ENCODE peak calls at places on chromosomes 1 and 21, in four cellular contexts. X is prostate gland, K is lung, P is foreskin fibroblast. D is an unnamed sample.

GRCh38 chr1:22527555-22528296 is 35.6 kb upstream of the EPHA8 start:
- DNase-seq in P (peak), K (no peak), X (no peak), D (no peak)

GRCh38 chr1:72186733-72187307 is 95.5 kb downstream of the NEGR1 start:
- DNase-seq in K (no peak), P (peak), X (no peak), D (peak)

GRCh38 chr1:108016451-108016920 is 51.5 kb upstream of the VAV3 start:
- DNase-seq in P (peak), K (no peak), X (no peak), D (peak)

GRCh38 chr1:241825581-241825980 is 22.4 kb upstream of the EXO1 start:
- DNase-seq in K (no peak), X (no peak), P (peak), D (peak)

GRCh38 chr1:53987880-53988279 is 30.1 kb downstream of the LDLRAD1 start:
- DNase-seq in P (peak), X (no peak), K (no peak), D (no peak)

GRCh38 chr1:64733576-64734288 is 11.1 kb upstream of the RAVER2 start:
- DNase-seq in P (no peak), X (no peak), K (no peak), D (peak)

GRCh38 chr1:243621973-243622372 is 228.1 kb downstream of the AKT3 start:
- DNase-seq in X (no peak), P (no peak), K (no peak), D (no peak)

GRCh38 chr1:184212649-184213314 is 161.3 kb downstream of the TSEN15 start:
- DNase-seq in X (no peak), K (peak), P (peak), D (peak)

GRCh38 chr1:110433803-110434202 is 17.1 kb upstream of the PROK1 start:
- DNase-seq in P (peak), K (peak), X (no peak), D (peak)

GRCh38 chr1:67159233-67159632 is 7.0 kb upstream of the IL23R start:
- DNase-seq in K (no peak), X (no peak), P (no peak), D (no peak)

GRCh38 chr1:62384276-62385005 is 52.4 kb upstream of the USP1 start:
- DNase-seq in K (no peak), X (no peak), P (peak), D (peak)

GRCh38 chr1:153538315-153538821 is 2.4 kb downstream of the S100A5 start:
- DNase-seq in P (peak), X (no peak), K (no peak), D (no peak)

GRCh38 chr1:58857673-58858343 is 74.0 kb upstream of the JUN start:
- DNase-seq in X (no peak), K (no peak), P (no peak), D (no peak)

GRCh38 chr1:92277105-92277504 is 21.7 kb downstream of the GLMN start:
- DNase-seq in P (peak), K (no peak), X (no peak), D (peak)

GRCh38 chr1:102897537-102897936 is 210.8 kb downstream of the COL11A1 start:
- DNase-seq in P (peak), X (no peak), K (no peak), D (peak)

GRCh38 chr1:2840036-2840809 is 38.7 kb upstream of the TTC34 start:
- DNase-seq in K (no peak), X (no peak), P (no peak), D (no peak)

GRCh38 chr1:238107322-238107721 is 216.6 kb upstream of the ZP4 start:
- DNase-seq in X (no peak), K (no peak), P (no peak), D (no peak)

GRCh38 chr1:152486400-152487006 is 24.1 kb upstream of the LCE5A start:
- DNase-seq in K (peak), P (no peak), X (no peak), D (no peak)

GRCh38 chr1:94321662-94322061 is 84.3 kb upstream of the ARHGAP29 start:
- DNase-seq in K (no peak), P (peak), X (peak), D (no peak)

GRCh38 chr1:242842094-242842493 is 317.6 kb upstream of the PLD5 start:
- DNase-seq in P (no peak), X (no peak), K (no peak), D (no peak)

GRCh38 chr21:44529503-44530125 is 10.4 kb downstream of the KRTAP10-1 start:
- DNase-seq in K (no peak), X (no peak), P (no peak), D (no peak)

GRCh38 chr21:42456457-42456856 is 39.6 kb downstream of the RSPH1 start:
- DNase-seq in K (no peak), X (no peak), P (no peak), D (peak)

GRCh38 chr1:238153939-238154338 is 263.2 kb upstream of the ZP4 start:
- DNase-seq in X (no peak), P (no peak), K (no peak), D (no peak)

GRCh38 chr1:100868364-100868995 is 26.2 kb downstream of the EXTL2 start:
- DNase-seq in K (no peak), P (peak), X (no peak), D (peak)

GRCh38 chr1:162019006-162019405 is 4.7 kb downstream of the OLFML2B start:
- DNase-seq in P (peak), X (no peak), K (no peak), D (peak)

GRCh38 chr1:29557066-29557465 is 320.7 kb downstream of the PTPRU start:
- DNase-seq in K (no peak), P (no peak), X (no peak), D (no peak)

DNA sequence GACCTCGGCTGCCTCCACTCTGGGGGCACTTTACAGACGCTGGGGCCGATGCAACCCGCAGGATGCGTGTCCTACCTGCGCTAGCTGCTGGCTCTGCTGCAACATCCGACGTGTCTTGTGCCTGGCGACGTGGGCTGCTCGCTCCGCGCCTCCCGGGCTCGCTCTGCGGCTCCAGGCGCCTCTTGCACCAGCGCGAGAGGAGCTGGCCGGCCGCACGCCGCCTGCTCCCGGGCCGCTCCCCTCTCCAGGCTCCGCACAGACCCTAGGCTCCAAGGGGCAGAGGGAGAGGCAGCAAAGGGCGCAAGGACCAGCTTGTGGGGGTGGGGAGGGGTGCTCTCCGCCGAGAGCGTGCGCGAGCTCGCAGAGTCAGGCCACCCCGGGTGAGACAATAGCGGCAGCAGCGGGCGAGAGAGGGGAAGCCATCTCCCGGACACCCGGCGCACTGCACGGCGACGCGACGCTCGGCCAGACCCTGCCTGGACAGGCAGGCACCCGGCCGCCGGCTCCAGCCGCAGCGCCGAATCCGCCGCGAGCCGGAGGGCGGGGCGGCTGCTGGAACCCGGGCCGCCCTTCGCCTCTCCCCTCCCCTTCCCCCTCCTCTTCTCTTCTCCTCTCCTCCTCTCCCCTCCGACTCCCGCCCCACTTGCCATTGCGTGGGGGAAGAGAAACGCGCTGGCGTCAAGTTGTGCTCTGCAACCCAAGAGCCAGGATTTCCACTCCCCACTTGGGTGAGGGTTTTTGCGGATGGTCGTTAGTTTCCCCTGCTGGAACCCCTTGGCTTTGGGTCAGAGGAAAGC is at the start of gene PIK3C2B:
- DNase-seq in P (peak), K (peak), X (peak), D (peak)
- TF ChIP-seq CTCF in P (peak), K (no peak), X (peak), D (peak)

GRCh38 chr1:186681136-186681535 is 913 bp upstream of the PTGS2 start:
- DNase-seq in X (no peak), P (peak), K (no peak), D (peak)
- H3K4me3 ChIP-seq in X (peak), P (peak), K (no peak), D (peak)

GRCh38 chr1:45687014-45687752 is 798 bp upstream of the TMEM69 start:
- DNase-seq in K (peak), P (peak), X (peak), D (peak)

GRCh38 chr1:45684402-45684801 is 1.9 kb downstream of the GPBP1L1 start:
- DNase-seq in K (no peak), X (no peak), P (no peak), D (no peak)

GRCh38 chr1:45687753-45688737 is at the start of gene TMEM69:
- DNase-seq in X (peak), K (peak), P (peak), D (peak)

GRCh38 chr1:45685308-45686080 is 839 bp downstream of the GPBP1L1 start:
- DNase-seq in P (peak), K (no peak), X (peak), D (peak)

DNA sequence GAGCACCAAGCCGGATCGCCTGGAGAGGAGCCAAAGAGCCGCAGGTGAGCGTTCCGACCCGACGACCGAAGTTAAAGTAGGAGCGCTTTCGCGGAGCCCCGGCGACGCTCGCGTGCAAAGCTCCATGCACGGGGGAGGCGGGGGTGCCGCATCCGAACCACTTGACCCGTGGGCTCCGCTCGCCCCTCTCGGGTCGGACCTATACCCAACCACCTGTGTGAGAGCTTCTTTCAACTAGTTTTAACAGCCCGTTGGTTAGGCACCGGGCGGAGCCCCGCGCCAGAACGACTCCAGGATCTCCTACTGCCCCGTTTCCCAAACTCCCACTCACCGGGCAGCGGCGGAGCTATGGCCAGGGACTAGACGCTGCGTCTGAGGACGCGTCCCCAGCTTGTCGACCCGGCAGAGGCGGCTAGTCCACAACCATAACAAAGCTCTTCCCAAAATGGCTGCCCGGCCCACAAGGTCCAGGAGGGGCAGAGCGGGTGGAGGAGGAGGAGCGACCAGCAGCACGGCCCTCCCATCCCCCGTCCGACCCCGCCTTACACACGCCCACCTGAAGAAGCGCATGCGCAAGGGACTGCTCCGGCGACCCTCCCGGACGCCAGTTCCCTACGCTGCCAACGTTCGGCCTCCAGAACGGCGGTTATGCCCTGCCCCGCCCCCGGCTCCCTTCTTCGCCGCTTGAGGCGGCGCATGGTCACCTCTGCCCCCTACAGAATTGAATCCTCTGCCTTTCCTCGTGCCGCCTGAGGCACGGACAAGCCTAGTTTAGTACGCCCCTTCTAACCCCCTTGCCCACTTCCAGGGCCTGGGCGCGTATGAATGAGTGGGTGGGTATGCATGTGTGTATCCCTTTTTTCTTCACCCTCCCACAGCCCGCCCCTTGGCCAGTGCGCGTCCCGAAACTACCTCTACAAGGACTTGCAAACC is at the start of gene GPBP1L1:
- DNase-seq in X (peak), K (peak), P (peak), D (peak)
- TF ChIP-seq CTCF in X (peak), K (no peak), P (no peak), D (no peak)

DNA sequence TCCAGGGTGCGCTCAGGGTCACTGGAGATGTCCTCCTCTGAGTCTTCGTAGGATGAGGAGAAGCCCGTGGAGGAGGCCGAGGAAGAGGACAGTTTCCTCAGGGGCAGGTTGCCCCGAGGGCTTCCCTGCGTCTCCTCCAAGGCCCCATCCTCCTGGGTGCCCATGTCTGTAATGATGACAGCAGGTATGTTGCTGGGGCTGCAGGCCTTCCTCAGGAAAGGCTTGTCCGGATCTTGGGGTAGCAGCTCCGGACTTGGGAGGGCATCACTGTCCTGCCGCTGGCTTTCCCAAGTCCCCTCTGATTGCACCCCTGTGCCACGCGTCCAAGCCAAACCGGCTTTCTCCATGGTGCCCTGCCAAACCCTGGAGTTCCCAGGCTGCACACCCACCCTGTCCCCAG is 3.5 kb downstream of the ITPKB start:
- DNase-seq in X (no peak), P (no peak), K (no peak), D (no peak)
- H3K4me3 ChIP-seq in X (peak), P (no peak), K (peak), D (no peak)

DNA sequence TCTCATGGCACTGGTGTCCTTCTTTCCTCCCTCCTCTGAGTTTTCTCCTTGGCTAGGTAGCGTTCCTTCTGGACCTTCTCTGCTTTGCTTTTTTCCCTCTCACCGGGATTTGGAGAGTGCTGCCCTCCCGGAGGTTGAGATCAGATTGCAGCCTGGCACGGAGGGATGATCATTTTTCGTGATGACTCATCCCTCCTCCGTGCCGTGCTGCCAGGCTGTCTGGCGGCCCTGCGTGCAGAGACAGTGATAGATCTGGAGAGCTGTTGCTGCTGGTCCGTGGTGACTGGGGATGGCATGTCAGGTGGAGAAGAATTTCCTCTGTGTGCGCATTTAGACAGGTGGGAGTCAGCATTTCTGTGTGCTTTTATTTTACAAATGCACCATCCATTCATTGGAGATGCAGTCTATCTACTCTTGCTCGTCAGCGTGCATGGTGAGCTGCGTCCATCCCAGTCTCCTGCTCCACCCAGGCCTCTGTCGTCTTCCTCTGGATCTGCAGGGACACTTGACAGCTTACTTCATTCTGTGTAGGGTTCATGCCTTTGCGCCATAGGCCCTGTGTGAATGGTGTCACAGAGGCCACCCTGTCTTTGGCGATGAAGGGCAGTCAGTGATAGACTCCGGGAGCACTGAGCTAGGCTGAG is 104.4 kb downstream of the PCBP3 start:
- DNase-seq in K (no peak), P (peak), X (peak), D (peak)
- TF ChIP-seq CTCF in K (no peak), P (no peak), X (no peak), D (no peak)

DNA sequence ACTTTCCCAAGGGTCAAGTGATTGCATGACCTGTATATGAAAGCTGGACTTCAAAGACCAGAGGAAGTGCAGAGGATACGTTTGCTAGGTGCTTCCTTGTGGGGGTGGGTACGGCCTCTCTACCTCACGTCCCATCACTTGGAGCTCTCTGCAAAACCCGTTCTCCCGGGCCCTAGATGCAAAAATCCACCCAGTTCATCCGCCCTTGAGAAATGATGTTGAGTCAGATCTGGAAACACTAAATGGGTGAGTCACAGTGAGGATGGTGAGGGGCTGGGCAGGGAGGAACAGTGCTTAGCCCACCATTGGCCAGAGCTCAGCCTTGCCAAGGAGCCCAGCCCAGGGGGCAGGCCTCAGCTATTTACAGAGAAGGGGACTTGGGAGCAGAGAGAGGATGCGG is 14.5 kb downstream of the ARHGEF10L start:
- DNase-seq in K (no peak), X (no peak), P (peak), D (peak)
- H3K4me3 ChIP-seq in K (no peak), X (no peak), P (no peak), D (no peak)

DNA sequence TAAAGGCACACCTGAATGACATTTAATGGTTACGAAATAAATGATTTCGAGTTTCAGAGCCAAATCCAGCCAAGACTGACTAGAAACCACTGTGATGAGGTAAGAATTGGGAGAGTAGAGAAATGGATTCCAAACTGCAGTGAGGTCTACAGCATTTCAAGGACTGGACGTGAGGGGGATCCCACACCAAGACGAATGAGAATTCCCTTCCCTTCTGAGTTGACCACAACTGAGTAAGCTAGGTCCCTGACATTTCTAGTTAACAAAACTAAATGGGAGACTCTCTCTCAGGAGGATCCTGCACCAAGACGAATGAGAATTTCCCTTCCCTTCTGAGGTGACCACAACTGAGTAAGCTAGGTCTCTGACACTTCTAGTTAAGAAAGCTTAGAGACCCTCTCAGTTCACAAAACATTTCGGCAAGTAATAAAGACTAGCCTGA is 1.6 kb upstream of the SPATA1 start:
- DNase-seq in K (no peak), X (no peak), P (peak), D (peak)
- TF ChIP-seq CTCF in K (no peak), X (no peak), P (peak), D (peak)

DNA sequence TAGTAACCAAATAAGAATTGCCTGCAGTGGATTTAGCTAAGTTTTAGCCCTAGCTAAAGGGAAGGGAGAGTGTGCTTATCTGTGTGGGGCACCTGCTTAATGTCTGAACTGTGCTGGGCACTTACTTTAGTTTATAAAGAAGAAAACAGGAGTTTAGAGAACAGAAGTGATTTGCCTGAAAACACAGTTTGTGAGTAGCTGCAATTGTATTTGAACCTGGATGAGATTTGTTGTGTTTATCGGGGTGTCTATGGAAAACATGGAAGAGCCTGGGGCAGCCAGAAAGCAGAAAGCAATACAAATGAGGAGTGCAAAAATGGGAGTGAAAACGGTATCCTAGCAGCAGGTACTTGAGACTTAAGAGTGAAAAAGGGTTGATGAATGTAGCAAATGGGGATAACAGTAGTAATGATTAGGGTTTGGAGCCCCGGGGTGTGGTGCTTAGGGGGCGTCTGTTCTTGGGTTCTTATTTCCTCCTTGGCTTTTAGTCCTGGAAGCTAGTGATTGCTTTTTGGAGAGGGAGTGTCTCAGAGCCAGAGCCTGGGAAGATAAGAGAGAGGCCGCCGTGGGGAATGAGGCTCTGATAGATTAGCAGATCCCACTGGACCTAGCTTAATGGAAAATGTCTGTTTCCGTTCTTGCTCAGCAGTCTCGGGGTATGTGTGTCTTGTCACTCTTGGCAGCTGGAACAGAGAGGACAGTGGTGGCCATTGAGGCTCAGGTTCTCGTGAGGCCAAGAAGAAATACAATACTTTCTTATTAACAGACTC is 5.6 kb downstream of the PRCC start:
- DNase-seq in X (no peak), K (no peak), P (no peak), D (no peak)
- H3K4me3 ChIP-seq in X (no peak), K (no peak), P (no peak), D (no peak)